ENCODE peak calls at places on chromosomes 4 and X, in five cellular contexts. One of them, this sample, is unnamed.

GRCh38 chrX:55710701-55711100 is 6.8 kb upstream of the RRAGB start:
- DNase-seq in suprapubic skin: no peak
- DNase-seq in transverse colon: no peak
- DNase-seq in upper lobe of left lung: no peak
- DNase-seq in Panc1: no peak
- DNase-seq in this sample: no peak

GRCh38 chrX:10158279-10158939 is 1.6 kb downstream of the CLCN4 start:
- DNase-seq in suprapubic skin: no peak
- DNase-seq in transverse colon: no peak
- DNase-seq in upper lobe of left lung: peak; percentile 90
- DNase-seq in Panc1: no peak
- DNase-seq in this sample: no peak

GRCh38 chrX:19443886-19444530 is 71.3 kb downstream of the MAP3K15 start:
- DNase-seq in suprapubic skin: no peak
- DNase-seq in transverse colon: no peak
- DNase-seq in upper lobe of left lung: no peak
- DNase-seq in Panc1: no peak
- DNase-seq in this sample: no peak

GRCh38 chr4:122548886-122549630 is 71.8 kb downstream of the IL21 start:
- DNase-seq in suprapubic skin: no peak
- DNase-seq in transverse colon: no peak
- DNase-seq in upper lobe of left lung: no peak
- DNase-seq in Panc1: no peak
- DNase-seq in this sample: no peak

GRCh38 chrX:129360175-129360574 is 163.1 kb downstream of the SMARCA1 start:
- DNase-seq in suprapubic skin: no peak
- DNase-seq in transverse colon: peak; percentile 29
- DNase-seq in upper lobe of left lung: no peak
- DNase-seq in Panc1: peak; percentile 42
- DNase-seq in this sample: peak; percentile 37

GRCh38 chr4:189084671-189085070 is 856.0 kb upstream of the FRG1 start:
- DNase-seq in suprapubic skin: no peak
- DNase-seq in transverse colon: no peak
- DNase-seq in upper lobe of left lung: no peak
- DNase-seq in Panc1: no peak
- DNase-seq in this sample: no peak

GRCh38 chr4:1988327-1988724 is 20.4 kb downstream of the NELFA start:
- DNase-seq in suprapubic skin: no peak
- DNase-seq in transverse colon: no peak
- DNase-seq in upper lobe of left lung: peak; percentile 48
- DNase-seq in Panc1: no peak
- DNase-seq in this sample: no peak

GRCh38 chrX:70168238-70169188 is 8.8 kb upstream of the DGAT2L6 start:
- DNase-seq in suprapubic skin: no peak
- DNase-seq in transverse colon: no peak
- DNase-seq in upper lobe of left lung: no peak
- DNase-seq in Panc1: no peak
- DNase-seq in this sample: no peak

GRCh38 chrX:111123125-111123524 is 27.1 kb downstream of the PAK3 start:
- DNase-seq in suprapubic skin: no peak
- DNase-seq in transverse colon: no peak
- DNase-seq in upper lobe of left lung: no peak
- DNase-seq in Panc1: no peak
- DNase-seq in this sample: no peak

GRCh38 chr4:1349359-1350168 is 2.6 kb downstream of the UVSSA start:
- DNase-seq in suprapubic skin: no peak
- DNase-seq in transverse colon: no peak
- DNase-seq in upper lobe of left lung: peak; percentile 65
- DNase-seq in Panc1: no peak
- DNase-seq in this sample: no peak

GRCh38 chr4:145299380-145300076 is 119.1 kb upstream of the OTUD4 start:
- DNase-seq in suprapubic skin: no peak
- DNase-seq in transverse colon: no peak
- DNase-seq in upper lobe of left lung: no peak
- DNase-seq in Panc1: no peak
- DNase-seq in this sample: no peak

GRCh38 chr4:129167640-129168260 is 71.8 kb downstream of the C4orf33 start:
- DNase-seq in suprapubic skin: no peak
- DNase-seq in transverse colon: no peak
- DNase-seq in upper lobe of left lung: no peak
- DNase-seq in Panc1: no peak
- DNase-seq in this sample: no peak

GRCh38 chr4:156475322-156475721 is 496.3 kb downstream of the PDGFC start:
- DNase-seq in suprapubic skin: no peak
- DNase-seq in transverse colon: no peak
- DNase-seq in upper lobe of left lung: no peak
- DNase-seq in Panc1: peak; percentile 41
- DNase-seq in this sample: no peak

GRCh38 chr4:131430302-131430701 is 1718.8 kb upstream of the PCDH10 start:
- DNase-seq in suprapubic skin: no peak
- DNase-seq in transverse colon: no peak
- DNase-seq in upper lobe of left lung: no peak
- DNase-seq in Panc1: no peak
- DNase-seq in this sample: no peak

GRCh38 chr4:108366716-108367115 is 198.0 kb upstream of the LEF1 start:
- DNase-seq in suprapubic skin: no peak
- DNase-seq in transverse colon: no peak
- DNase-seq in upper lobe of left lung: no peak
- DNase-seq in Panc1: no peak
- DNase-seq in this sample: no peak

GRCh38 chr4:173044340-173044739 is 124.3 kb upstream of the GALNT7 start:
- DNase-seq in suprapubic skin: no peak
- DNase-seq in transverse colon: no peak
- DNase-seq in upper lobe of left lung: no peak
- DNase-seq in Panc1: no peak
- DNase-seq in this sample: no peak

GRCh38 chr4:81648576-81649272 is 177.0 kb upstream of the RASGEF1B start:
- DNase-seq in suprapubic skin: no peak
- DNase-seq in transverse colon: peak; percentile 15
- DNase-seq in upper lobe of left lung: no peak
- DNase-seq in Panc1: no peak
- DNase-seq in this sample: no peak

GRCh38 chrX:134210465-134210864 is 26.5 kb upstream of the CCDC160 start:
- DNase-seq in suprapubic skin: no peak
- DNase-seq in transverse colon: no peak
- DNase-seq in upper lobe of left lung: no peak
- DNase-seq in Panc1: no peak
- DNase-seq in this sample: no peak
- H3K27me3 ChIP-seq in suprapubic skin: no peaks in the 10 kb centered on the region
- H3K27me3 ChIP-seq in transverse colon: no peaks in the 10 kb centered on the region
- H3K27me3 ChIP-seq in upper lobe of left lung: no peaks in the 10 kb centered on the region
- H3K27me3 ChIP-seq in Panc1: no peaks in the 10 kb centered on the region
- H3K27me3 ChIP-seq in this sample: no peaks in the 10 kb centered on the region

GRCh38 chr4:185564355-185564754 is 29.0 kb upstream of the PDLIM3 start:
- DNase-seq in suprapubic skin: no peak
- DNase-seq in transverse colon: no peak
- DNase-seq in upper lobe of left lung: no peak
- DNase-seq in Panc1: no peak
- DNase-seq in this sample: no peak

GRCh38 chr4:185567828-185568442 is 32.6 kb upstream of the PDLIM3 start:
- DNase-seq in suprapubic skin: peak; percentile 80
- DNase-seq in transverse colon: peak; percentile 44
- DNase-seq in upper lobe of left lung: peak; percentile 27
- DNase-seq in Panc1: no peak
- DNase-seq in this sample: no peak

GRCh38 chr4:185565696-185566095 is 30.4 kb upstream of the PDLIM3 start:
- DNase-seq in suprapubic skin: no peak
- DNase-seq in transverse colon: no peak
- DNase-seq in upper lobe of left lung: no peak
- DNase-seq in Panc1: no peak
- DNase-seq in this sample: no peak

GRCh38 chr4:185566425-185566824 is 31.1 kb upstream of the PDLIM3 start:
- DNase-seq in suprapubic skin: no peak
- DNase-seq in transverse colon: no peak
- DNase-seq in upper lobe of left lung: no peak
- DNase-seq in Panc1: no peak
- DNase-seq in this sample: no peak

DNA sequence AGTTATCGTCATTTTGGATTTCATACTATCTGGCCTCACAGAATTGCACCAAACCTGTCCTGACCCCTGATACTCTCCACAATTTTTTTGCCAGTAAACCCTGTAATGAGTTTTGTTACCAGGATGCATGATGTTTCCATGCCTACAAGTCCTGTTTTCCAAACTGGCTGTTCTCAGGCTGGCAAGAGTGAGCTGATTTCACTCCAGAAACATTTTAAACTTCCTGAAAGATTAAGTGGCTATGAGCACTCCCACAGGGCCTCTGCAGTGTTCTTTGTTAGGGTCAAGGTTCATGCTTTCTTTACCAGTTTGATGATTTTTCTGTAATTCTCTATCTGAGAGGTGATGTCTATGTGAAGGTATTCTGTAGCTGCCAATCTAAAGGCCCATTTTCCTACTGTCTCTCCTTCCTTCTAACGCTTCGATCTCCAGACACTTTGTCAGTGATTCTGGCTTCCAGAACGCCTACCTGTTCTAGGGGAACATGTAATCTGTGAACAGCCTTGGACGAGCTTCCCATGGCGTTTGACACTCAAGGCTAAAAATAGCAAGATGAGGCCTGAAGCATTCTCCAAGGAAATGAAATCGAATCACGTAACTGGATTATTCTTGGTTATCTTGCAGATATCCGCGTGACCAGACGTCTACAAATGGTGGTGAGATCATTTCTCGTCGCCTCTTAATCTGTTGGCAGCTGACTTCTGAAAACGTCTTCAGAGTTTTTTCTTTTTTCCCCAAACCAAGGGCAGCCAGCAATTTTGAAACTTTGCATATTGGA is 31.9 kb upstream of the PDLIM3 start:
- DNase-seq in suprapubic skin: no peak
- DNase-seq in transverse colon: no peak
- DNase-seq in upper lobe of left lung: no peak
- DNase-seq in Panc1: no peak
- DNase-seq in this sample: no peak
- TF ChIP-seq POLR2AphosphoS5 in suprapubic skin: no peak
- TF ChIP-seq POLR2AphosphoS5 in transverse colon: no peak
- TF ChIP-seq POLR2AphosphoS5 in upper lobe of left lung: peak; percentile 13
- TF ChIP-seq POLR2AphosphoS5 in Panc1: no peak
- TF ChIP-seq POLR2AphosphoS5 in this sample: peak; percentile 26

DNA sequence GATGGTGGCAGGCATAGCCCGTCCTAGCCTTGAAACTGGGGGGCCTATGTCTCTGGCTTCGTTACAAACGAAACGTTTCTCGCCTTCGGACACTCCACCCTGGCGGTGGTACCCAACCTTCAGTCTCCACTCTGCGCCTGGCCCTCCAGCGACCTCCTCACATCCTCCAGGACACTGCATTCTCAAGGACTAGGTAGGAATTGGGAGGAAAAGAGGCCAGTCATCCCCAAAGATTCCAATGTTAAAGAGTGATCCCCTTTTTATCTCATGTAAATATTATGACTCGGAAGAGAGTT is 2.1 kb upstream of the NKX6-1 start:
- DNase-seq in suprapubic skin: no peak
- DNase-seq in transverse colon: no peak
- DNase-seq in upper lobe of left lung: no peak
- DNase-seq in Panc1: no peak
- DNase-seq in this sample: no peak
- H3K27me3 ChIP-seq in suprapubic skin: peaks cover 100% of the 10 kb centered on the region
- H3K27me3 ChIP-seq in transverse colon: peaks cover 100% of the 10 kb centered on the region
- H3K27me3 ChIP-seq in upper lobe of left lung: peaks cover 40% of the 10 kb centered on the region
- H3K27me3 ChIP-seq in Panc1: peaks cover 3% of the 10 kb centered on the region
- H3K27me3 ChIP-seq in this sample: peaks cover 61% of the 10 kb centered on the region

GRCh38 chr4:3190549-3190948 is 58.4 kb upstream of the MSANTD1 start:
- DNase-seq in suprapubic skin: no peak
- DNase-seq in transverse colon: no peak
- DNase-seq in upper lobe of left lung: no peak
- DNase-seq in Panc1: no peak
- DNase-seq in this sample: no peak

GRCh38 chr4:3186609-3187008 is 62.4 kb upstream of the MSANTD1 start:
- DNase-seq in suprapubic skin: no peak
- DNase-seq in transverse colon: no peak
- DNase-seq in upper lobe of left lung: no peak
- DNase-seq in Panc1: no peak
- DNase-seq in this sample: no peak

GRCh38 chr4:3184725-3185124 is 64.2 kb upstream of the MSANTD1 start:
- DNase-seq in suprapubic skin: no peak
- DNase-seq in transverse colon: no peak
- DNase-seq in upper lobe of left lung: no peak
- DNase-seq in Panc1: no peak
- DNase-seq in this sample: no peak

GRCh38 chr4:3189459-3189858 is 59.5 kb upstream of the MSANTD1 start:
- DNase-seq in suprapubic skin: no peak
- DNase-seq in transverse colon: no peak
- DNase-seq in upper lobe of left lung: no peak
- DNase-seq in Panc1: no peak
- DNase-seq in this sample: no peak

DNA sequence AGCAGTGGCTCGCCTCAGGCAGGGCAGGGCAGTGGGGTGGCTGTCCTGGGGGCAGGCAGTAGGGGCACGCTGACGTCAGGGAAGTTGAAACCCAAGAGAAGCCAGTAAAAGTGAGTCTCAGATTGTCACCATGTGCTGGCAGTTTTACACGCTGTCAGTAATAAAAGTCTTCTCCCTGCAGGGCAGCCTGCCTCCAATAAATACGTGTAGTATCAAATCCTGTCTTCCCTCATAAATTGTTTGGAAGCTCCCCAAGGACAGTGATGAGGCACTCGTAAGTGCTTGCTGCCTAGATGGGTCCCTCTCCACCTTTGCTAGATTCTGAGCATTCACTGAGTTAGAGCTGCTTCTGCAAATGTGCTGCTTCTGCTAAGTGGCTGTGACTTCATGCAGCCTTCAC is 60.8 kb upstream of the MSANTD1 start:
- DNase-seq in suprapubic skin: no peak
- DNase-seq in transverse colon: no peak
- DNase-seq in upper lobe of left lung: peak; percentile 34
- DNase-seq in Panc1: no peak
- DNase-seq in this sample: no peak
- TF ChIP-seq POLR2AphosphoS5 in suprapubic skin: no peak
- TF ChIP-seq POLR2AphosphoS5 in transverse colon: no peak
- TF ChIP-seq POLR2AphosphoS5 in upper lobe of left lung: no peak
- TF ChIP-seq POLR2AphosphoS5 in Panc1: no peak
- TF ChIP-seq POLR2AphosphoS5 in this sample: no peak

This sample was measured in stomach.